ENCODE peak calls at places on chromosomes 1 and 21, in nine cellular contexts. S is tibial nerve, H is right lobe of liver, L is heart left ventricle, A is lower leg skin, Y is HCT116, B is IMR-90, E is transverse colon, J is uterus. W is an unnamed sample.
A peak's percentile ranks its signal among the peaks of the same experiment; 100 is the strongest.

GRCh38 chr1:220879509-220880366 is 495 bp downstream of the HLX start:
- DNase-seq in E (peak; percentile 41), J (peak; percentile 49), A (no peak), Y (no peak), B (peak; percentile 51), L (peak; percentile 64), S (no peak), H (peak; percentile 79), W (peak; percentile 75)

GRCh38 chr1:106498238-106498637 is 558.2 kb upstream of the PRMT6 start:
- DNase-seq in B (no peak), H (no peak), E (no peak), L (no peak), S (no peak), A (no peak), J (no peak), Y (no peak), W (no peak)

GRCh38 chr1:7561331-7561921 is 209.7 kb upstream of the VAMP3 start:
- DNase-seq in A (no peak), B (peak; percentile 25), J (no peak), Y (no peak), S (no peak), H (peak; percentile 43), L (no peak), E (no peak), W (peak; percentile 16)

GRCh38 chr1:225449261-225449660 is 21.4 kb upstream of the LBR start:
- DNase-seq in H (no peak), A (no peak), S (peak; percentile 6), J (no peak), Y (peak; percentile 64), E (peak; percentile 78), B (no peak), L (no peak), W (no peak)

GRCh38 chr1:209038316-209038715 is 545.2 kb upstream of the CAMK1G start:
- DNase-seq in Y (no peak), J (no peak), A (no peak), L (no peak), E (no peak), S (no peak), H (no peak), B (no peak), W (no peak)

GRCh38 chr1:205798577-205798976 is 14.4 kb downstream of the SLC41A1 start:
- DNase-seq in A (no peak), L (no peak), Y (no peak), H (no peak), E (no peak), S (no peak), J (no peak), B (no peak), W (no peak)

GRCh38 chr1:209207126-209207700 is 376.3 kb upstream of the CAMK1G start:
- DNase-seq in Y (no peak), B (no peak), E (no peak), A (no peak), J (no peak), S (no peak), H (no peak), L (no peak), W (no peak)

GRCh38 chr1:226973371-226973897 is 33.3 kb downstream of the COQ8A start:
- DNase-seq in L (peak; percentile 62), E (peak; percentile 37), A (peak; percentile 36), J (peak; percentile 75), Y (no peak), H (no peak), B (no peak), S (no peak), W (no peak)

GRCh38 chr1:33182452-33182851 is 609 bp upstream of the TRIM62 start:
- DNase-seq in Y (no peak), S (no peak), E (no peak), B (peak; percentile 65), A (peak; percentile 84), H (no peak), L (peak; percentile 52), J (peak; percentile 51), W (peak; percentile 33)

GRCh38 chr1:232675267-232675666 is 45.3 kb upstream of the SIPA1L2 start:
- DNase-seq in S (no peak), L (no peak), B (peak; percentile 13), H (peak; percentile 70), J (peak; percentile 22), A (no peak), E (no peak), Y (no peak), W (no peak)

GRCh38 chr1:239387304-239388231 is 1.2 kb downstream of the CHRM3 start:
- DNase-seq in S (no peak), H (no peak), A (no peak), E (peak; percentile 18), Y (no peak), L (no peak), J (no peak), B (no peak), W (no peak)

GRCh38 chr1:115219937-115220336 is 118.1 kb downstream of the NGF start:
- DNase-seq in E (no peak), S (no peak), H (no peak), Y (no peak), L (peak; percentile 24), J (peak; percentile 46), A (no peak), B (no peak), W (no peak)

GRCh38 chr21:42983102-42983501 is 8.7 kb downstream of the PKNOX1 start:
- DNase-seq in B (peak; percentile 57), A (no peak), J (no peak), L (no peak), H (no peak), S (no peak), E (no peak), Y (no peak), W (no peak)

GRCh38 chr21:45093064-45093532 is 18.7 kb downstream of the ADARB1 start:
- DNase-seq in S (no peak), B (no peak), E (no peak), L (peak; percentile 62), H (no peak), Y (no peak), A (no peak), J (no peak), W (no peak)
- TF ChIP-seq POLR2A in S (no peak), B (no peak), E (no peak), L (peak; percentile 31), H (no peak), Y (no peak), A (no peak), J (no peak), W (no peak)

GRCh38 chr1:101371259-101371658 is 134.4 kb downstream of the S1PR1 start:
- DNase-seq in L (no peak), E (no peak), Y (peak; percentile 27), H (no peak), J (no peak), B (peak; percentile 87), S (no peak), A (no peak), W (no peak)
- TF ChIP-seq POLR2A in L (no peak), E (no peak), Y (no peak), H (no peak), J (no peak), B (no peak), S (no peak), A (no peak), W (no peak)

DNA sequence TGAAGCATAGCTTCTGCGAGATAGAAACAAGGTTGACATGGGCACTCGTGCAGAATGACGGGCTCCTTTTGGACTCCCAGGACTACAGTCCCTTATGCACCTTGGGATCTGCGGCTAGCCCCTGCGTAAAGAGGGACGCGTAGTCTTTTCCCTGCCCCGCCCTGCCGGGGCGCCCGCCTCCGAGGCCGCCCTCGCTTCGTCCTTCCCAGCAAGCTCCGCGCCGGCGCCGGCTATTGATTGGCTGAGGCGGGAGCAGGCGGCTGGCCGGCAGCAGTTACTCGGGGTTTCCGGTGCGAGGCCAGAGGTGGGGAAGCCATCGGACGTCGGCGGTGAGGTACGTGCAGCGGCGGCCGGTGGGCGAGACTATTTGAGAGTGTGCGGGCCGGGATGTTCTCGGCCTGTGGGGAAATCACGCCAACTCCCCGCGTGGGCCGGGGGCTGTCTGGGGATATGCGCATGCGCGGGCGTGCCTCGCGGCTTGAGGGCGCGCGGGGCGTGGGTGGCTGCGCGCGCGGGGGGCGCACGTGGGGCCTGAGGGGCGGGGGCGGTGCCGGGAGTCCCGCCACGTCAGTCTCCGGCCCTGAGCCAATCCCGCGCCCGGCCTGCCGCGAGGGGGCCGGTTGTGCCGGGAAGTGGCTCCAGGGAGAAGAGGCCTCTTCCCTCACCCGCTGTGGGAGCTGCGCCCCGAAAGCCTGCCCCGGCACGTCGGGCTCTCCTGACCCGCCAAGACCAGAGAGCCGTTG is at the start of gene TXLNA:
- DNase-seq in Y (peak; percentile 83), H (peak; percentile 96), L (peak; percentile 96), E (peak; percentile 96), S (peak; percentile 92), A (peak; percentile 98), J (peak; percentile 93), B (peak; percentile 87), W (peak; percentile 95)
- TF ChIP-seq POLR2A in Y (peak; percentile 83), H (peak; percentile 72), L (peak; percentile 50), E (peak; percentile 59), S (peak; percentile 50), A (no peak), J (peak; percentile 71), B (peak; percentile 93), W (peak; percentile 76)

GRCh38 chr1:45205000-45205909 is 1.1 kb downstream of the ZSWIM5 start:
- DNase-seq in E (peak; percentile 60), J (peak; percentile 44), L (peak; percentile 47), Y (no peak), S (peak; percentile 12), B (peak; percentile 34), A (peak; percentile 88), H (peak; percentile 69), W (peak; percentile 26)

GRCh38 chr1:45206808-45207624 is 611 bp upstream of the ZSWIM5 start:
- DNase-seq in E (no peak), S (no peak), B (no peak), Y (no peak), H (no peak), J (peak; percentile 16), L (no peak), A (no peak), W (no peak)

GRCh38 chr1:45211061-45211460 is 4.7 kb upstream of the ZSWIM5 start:
- DNase-seq in S (no peak), J (no peak), A (no peak), H (no peak), L (no peak), E (no peak), Y (no peak), B (no peak), W (no peak)

GRCh38 chr1:45200906-45201500 is 5.4 kb downstream of the ZSWIM5 start:
- DNase-seq in J (no peak), Y (no peak), H (no peak), L (no peak), E (no peak), B (no peak), S (no peak), A (no peak), W (no peak)

DNA sequence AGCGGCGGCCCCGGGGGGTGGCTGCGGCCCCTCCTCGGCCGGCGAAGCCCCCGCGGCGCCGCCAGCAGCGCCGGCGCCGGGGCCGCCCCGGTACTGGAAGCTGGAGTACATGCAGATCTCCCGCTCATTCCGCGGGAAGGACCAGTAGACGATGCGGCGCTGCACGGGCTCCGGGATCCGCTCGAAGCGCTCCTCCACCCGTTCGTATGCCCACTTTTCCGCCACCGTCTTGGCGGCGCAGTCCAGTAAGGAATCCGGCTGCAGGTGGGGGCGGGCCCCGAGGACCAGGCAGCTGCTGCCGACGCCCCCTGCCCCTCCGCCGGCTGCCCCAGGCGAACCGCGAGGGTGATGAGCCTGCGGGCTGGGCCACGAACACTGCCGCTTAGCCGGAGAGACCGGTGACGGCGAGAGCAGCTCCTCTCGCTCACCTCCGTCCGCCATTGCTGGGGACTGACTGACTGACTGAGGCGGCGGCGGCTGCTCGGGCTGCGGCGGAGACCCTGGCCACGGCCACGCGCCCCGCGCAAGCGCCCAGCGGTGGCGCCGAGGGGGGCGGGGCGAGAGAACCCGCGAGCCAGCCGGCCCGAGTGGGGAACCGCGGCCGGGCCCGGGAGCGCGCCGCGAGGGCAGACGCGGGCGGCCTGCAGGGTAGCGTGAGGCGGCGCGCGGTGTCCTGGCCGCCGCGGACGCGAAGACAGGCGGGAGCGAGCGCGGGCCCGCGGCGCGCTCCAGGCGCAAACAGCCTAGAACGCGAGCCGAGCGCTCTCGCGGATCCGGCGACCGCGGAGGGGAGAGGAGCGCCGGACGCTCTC is at the start of gene ZSWIM5:
- DNase-seq in J (peak; percentile 71), Y (peak; percentile 28), S (peak; percentile 14), E (peak; percentile 71), H (peak; percentile 74), B (peak; percentile 42), A (peak; percentile 88), L (peak; percentile 61), W (peak; percentile 55)
- TF ChIP-seq POLR2A in J (peak; percentile 64), Y (peak; percentile 44), S (peak; percentile 50), E (peak; percentile 53), H (no peak), B (no peak), A (no peak), L (peak; percentile 22), W (no peak)